ENCODE peak calls at places on chromosomes 16 and 17, in six cellular contexts. P is BE2C, V is fibroblast of pulmonary artery, N is H7, W is AG04450, Z is AG10803. Q is an unnamed sample.

GRCh38 chr16:69187891-69188451 is 1.0 kb downstream of the SNTB2 start:
- DNase-seq in P (peak; percentile 38), V (peak; percentile 39), N (peak; percentile 63), W (no peak), Z (peak; percentile 52), Q (peak; percentile 34)

GRCh38 chr16:46898006-46898405 is 13.8 kb downstream of the GPT2 start:
- DNase-seq in P (no peak), V (no peak), N (no peak), W (no peak), Z (no peak), Q (no peak)

GRCh38 chr17:72682597-72682996 is 409.9 kb downstream of the SLC39A11 start:
- DNase-seq in P (no peak), V (no peak), N (no peak), W (no peak), Z (no peak), Q (no peak)

GRCh38 chr17:27939489-27940465 is 46.6 kb upstream of the LYRM9 start:
- DNase-seq in P (no peak), V (no peak), N (no peak), W (no peak), Z (no peak), Q (no peak)

GRCh38 chr17:45256114-45256966 is 5.6 kb downstream of the SPATA32 start:
- DNase-seq in P (no peak), V (no peak), N (peak; percentile 82), W (no peak), Z (no peak), Q (no peak)

GRCh38 chr16:88957887-88958577 is 19.0 kb downstream of the CBFA2T3 start:
- DNase-seq in P (no peak), V (no peak), N (no peak), W (no peak), Z (no peak), Q (no peak)

GRCh38 chr17:1000597-1001490 is 3.9 kb downstream of the TIMM22 start:
- DNase-seq in P (no peak), V (peak; percentile 73), N (no peak), W (no peak), Z (peak; percentile 69), Q (peak; percentile 84)

GRCh38 chr17:32342603-32343325 is 791 bp upstream of the C17orf75 start:
- DNase-seq in P (no peak), V (no peak), N (no peak), W (no peak), Z (no peak), Q (no peak)

GRCh38 chr17:45270828-45271418 is 9.0 kb upstream of the SPATA32 start:
- DNase-seq in P (peak; percentile 69), V (no peak), N (peak; percentile 96), W (no peak), Z (no peak), Q (peak; percentile 45)

GRCh38 chr16:1991135-1991551 is 1.4 kb downstream of the SYNGR3 start:
- DNase-seq in P (no peak), V (no peak), N (peak; percentile 77), W (no peak), Z (no peak), Q (no peak)

GRCh38 chr16:22222998-22223397 is 16.9 kb downstream of the EEF2K start:
- DNase-seq in P (no peak), V (no peak), N (no peak), W (no peak), Z (no peak), Q (no peak)

GRCh38 chr16:70428178-70428998 is 10.5 kb downstream of the ST3GAL2 start:
- DNase-seq in P (peak; percentile 93), V (peak; percentile 98), N (peak; percentile 76), W (peak; percentile 87), Z (peak; percentile 95), Q (peak; percentile 88)

GRCh38 chr16:51140112-51140511 is 11.0 kb downstream of the SALL1 start:
- DNase-seq in P (no peak), V (no peak), N (no peak), W (no peak), Z (no peak), Q (no peak)

GRCh38 chr16:671353-672131 is 3.6 kb downstream of the RHOT2 start:
- DNase-seq in P (no peak), V (no peak), N (no peak), W (no peak), Z (no peak), Q (no peak)

GRCh38 chr17:16158721-16159120 is 56.6 kb downstream of the NCOR1 start:
- DNase-seq in P (no peak), V (peak; percentile 6), N (no peak), W (no peak), Z (no peak), Q (no peak)

GRCh38 chr17:77546772-77547201 is 406.0 kb downstream of the SEC14L1 start:
- DNase-seq in P (no peak), V (no peak), N (peak; percentile 88), W (no peak), Z (no peak), Q (no peak)

GRCh38 chr16:64543401-64543800 is 578.5 kb downstream of the CDH11 start:
- DNase-seq in P (no peak), V (no peak), N (no peak), W (no peak), Z (peak; percentile 61), Q (peak; percentile 22)

GRCh38 chr17:66549312-66549705 is 246.9 kb downstream of the PRKCA start:
- DNase-seq in P (no peak), V (peak; percentile 40), N (no peak), W (no peak), Z (peak; percentile 98), Q (no peak)

GRCh38 chr17:59105852-59106462 is 723 bp downstream of the TRIM37 start:
- DNase-seq in P (peak; percentile 61), V (peak; percentile 47), N (peak; percentile 77), W (no peak), Z (peak; percentile 29), Q (peak; percentile 51)

GRCh38 chr16:14369734-14370598 is 260.1 kb downstream of the PARN start:
- DNase-seq in P (no peak), V (no peak), N (peak; percentile 38), W (no peak), Z (peak; percentile 61), Q (peak; percentile 55)

GRCh38 chr16:15523939-15524338 is 89.6 kb downstream of the BMERB1 start:
- DNase-seq in P (no peak), V (no peak), N (no peak), W (no peak), Z (no peak), Q (no peak)

GRCh38 chr17:6392609-6393367 is 42.1 kb downstream of the AIPL1 start:
- DNase-seq in P (no peak), V (no peak), N (no peak), W (no peak), Z (no peak), Q (no peak)

GRCh38 chr16:74720579-74720978 is 19.9 kb upstream of the MLKL start:
- DNase-seq in P (no peak), V (no peak), N (no peak), W (no peak), Z (no peak), Q (no peak)

GRCh38 chr16:11621920-11622651 is 35.4 kb upstream of the LITAF start:
- DNase-seq in P (no peak), V (no peak), N (no peak), W (no peak), Z (no peak), Q (no peak)

GRCh38 chr17:44797809-44798208 is 32.3 kb downstream of the GJC1 start:
- DNase-seq in P (no peak), V (no peak), N (no peak), W (no peak), Z (no peak), Q (no peak)

GRCh38 chr17:9146064-9146463 is 124.8 kb downstream of the NTN1 start:
- DNase-seq in P (no peak), V (no peak), N (no peak), W (no peak), Z (no peak), Q (peak; percentile 80)

GRCh38 chr17:69913241-69914015 is 161.6 kb upstream of the KCNJ16 start:
- DNase-seq in P (no peak), V (no peak), N (no peak), W (no peak), Z (peak; percentile 40), Q (no peak)
- H3K4me3 ChIP-seq in P (no peak overlapping the region), V (no peak overlapping the region), N (no peak overlapping the region), W (peak overlapping the region; percentile 8), Z (peak overlapping the region; percentile 25), Q (no peak overlapping the region)

DNA sequence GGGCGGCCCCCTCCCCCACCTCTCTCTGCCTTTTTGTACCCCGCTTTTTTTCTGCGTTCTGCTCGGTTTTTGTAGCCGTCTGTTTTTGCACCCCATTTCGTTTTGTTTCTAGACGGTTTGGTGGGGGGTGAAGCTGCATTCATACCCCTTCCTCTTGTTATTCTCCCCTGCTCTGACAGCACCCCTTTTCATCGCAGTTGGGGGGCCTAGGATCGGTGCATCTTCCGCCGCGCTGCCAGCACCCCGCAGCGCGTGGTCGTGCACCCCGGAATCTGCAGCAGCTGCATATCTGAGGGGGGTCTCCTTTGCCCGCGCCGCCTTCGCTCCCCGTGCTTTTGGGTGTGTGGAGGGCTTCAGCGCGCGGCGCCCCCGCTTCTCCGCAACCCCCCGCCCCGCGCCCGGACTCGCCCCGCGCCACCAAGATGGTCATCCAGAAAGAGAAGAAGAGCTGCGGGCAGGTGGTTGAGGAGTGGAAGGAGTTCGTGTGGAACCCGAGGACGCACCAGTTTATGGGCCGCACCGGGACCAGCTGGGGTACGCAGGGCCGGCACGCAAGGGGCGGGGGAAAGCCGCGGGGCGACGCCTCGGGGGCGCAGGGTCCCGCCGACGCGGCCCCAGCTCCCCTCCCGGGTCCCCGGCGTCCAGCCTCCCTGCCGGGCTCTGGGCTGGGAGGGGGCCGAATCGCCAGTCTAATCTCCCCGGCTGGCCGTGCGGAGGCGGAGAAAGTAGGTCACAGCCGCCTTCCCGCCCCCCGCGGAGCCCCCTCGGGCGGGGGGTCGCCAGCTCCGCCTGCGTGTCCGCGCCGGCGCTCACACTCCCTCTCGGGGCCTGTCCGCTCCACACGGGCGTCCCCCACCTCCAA is 602 bp downstream of the ATP1B2 start:
- DNase-seq in P (no peak), V (no peak), N (peak; percentile 89), W (no peak), Z (no peak), Q (no peak)
- H3K4me3 ChIP-seq in P (peak overlapping the region; percentile 20), V (peak overlapping the region; percentile 37), N (peak overlapping the region; percentile 60), W (peak overlapping the region; percentile 22), Z (no peak overlapping the region), Q (peak overlapping the region; percentile 41)

DNA sequence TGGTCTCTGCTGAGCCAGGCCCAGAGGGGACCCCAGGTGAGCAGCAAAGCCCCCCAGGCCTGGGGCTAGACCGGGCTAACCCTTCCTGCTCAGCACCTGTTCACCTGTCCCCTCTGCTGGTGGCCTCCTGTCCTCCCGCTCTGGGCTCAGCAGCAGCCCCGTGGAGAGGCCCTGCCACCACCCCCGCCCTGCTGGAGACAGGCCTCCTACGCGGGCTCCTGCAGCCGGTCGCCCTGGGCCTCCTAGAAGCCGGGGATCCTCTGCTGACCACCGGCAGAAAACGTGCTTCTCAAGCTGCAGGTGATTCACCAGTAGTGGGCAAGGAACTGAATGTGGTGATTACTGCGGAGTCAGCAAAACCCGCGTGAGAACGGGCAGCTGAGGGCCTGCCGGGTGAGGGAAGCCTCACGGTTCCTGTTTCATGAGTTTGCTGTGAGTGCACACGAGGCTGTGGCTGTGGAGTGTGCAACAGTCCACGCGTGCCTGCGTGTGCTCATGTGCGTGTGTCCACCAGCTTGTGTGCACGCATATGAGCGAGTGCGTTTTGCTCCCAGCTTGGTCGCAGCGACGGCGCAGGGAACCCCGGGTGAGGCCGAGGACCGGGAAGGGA is 792 bp downstream of the SECTM1 start:
- DNase-seq in P (peak; percentile 16), V (peak; percentile 40), N (peak; percentile 80), W (no peak), Z (peak; percentile 47), Q (no peak)
- H3K4me3 ChIP-seq in P (peak overlapping the region; percentile 31), V (peak overlapping the region; percentile 61), N (peak overlapping the region; percentile 26), W (peak overlapping the region; percentile 60), Z (peak overlapping the region; percentile 64), Q (peak overlapping the region; percentile 19)

GRCh38 chr16:87601322-87602004 is 845 bp upstream of the JPH3 start:
- DNase-seq in P (no peak), V (no peak), N (peak; percentile 78), W (no peak), Z (no peak), Q (no peak)
- H3K4me3 ChIP-seq in P (no peak overlapping the region), V (no peak overlapping the region), N (peak overlapping the region; percentile 74), W (no peak overlapping the region), Z (no peak overlapping the region), Q (no peak overlapping the region)

GRCh38 chr17:48011405-48012150 is 26.0 kb downstream of the COPZ2 start:
- DNase-seq in P (peak; percentile 76), V (no peak), N (peak; percentile 80), W (no peak), Z (peak; percentile 68), Q (peak; percentile 59)
- H3K4me3 ChIP-seq in P (peak overlapping the region; percentile 59), V (peak overlapping the region; percentile 30), N (peak overlapping the region; percentile 48), W (peak overlapping the region; percentile 54), Z (peak overlapping the region; percentile 53), Q (peak overlapping the region; percentile 53)